ENCODE peak calls at places on chromosome 6, in seven cellular contexts. F is stomach, W is ovary, Z is A549, M is transverse colon, G is HepG2, B is K562. J is an unnamed sample.

GRCh38 chr6:35489995-35490791 is 6.7 kb downstream of the TEAD3 start:
- DNase-seq in F (no peak), W (peak; percentile 92), Z (no peak), M (peak; percentile 81), G (no peak), B (peak; percentile 89), J (peak; percentile 50)

GRCh38 chr6:112043032-112044007 is 10.6 kb upstream of the CCN6 start:
- DNase-seq in F (peak; percentile 84), W (peak; percentile 87), Z (peak; percentile 68), M (peak; percentile 89), G (peak; percentile 86), B (peak; percentile 92), J (peak; percentile 94)

GRCh38 chr6:138724015-138724414 is 49.6 kb upstream of the CCDC28A start:
- DNase-seq in F (peak; percentile 28), W (no peak), Z (no peak), M (peak; percentile 16), G (peak; percentile 53), B (no peak), J (no peak)

GRCh38 chr6:17684134-17684533 is 22.6 kb downstream of the NUP153 start:
- DNase-seq in F (no peak), W (no peak), Z (no peak), M (no peak), G (no peak), B (no peak), J (no peak)

GRCh38 chr6:113855500-113856010 is 1.6 kb upstream of the MARCKS start:
- DNase-seq in F (no peak), W (peak; percentile 55), Z (peak; percentile 7), M (peak; percentile 28), G (no peak), B (no peak), J (peak; percentile 74)

GRCh38 chr6:161850572-161850971 is 576.7 kb upstream of the AGPAT4 start:
- DNase-seq in F (no peak), W (no peak), Z (no peak), M (no peak), G (no peak), B (no peak), J (no peak)

GRCh38 chr6:122381494-122382083 is 17.9 kb upstream of the HSF2 start:
- DNase-seq in F (peak; percentile 62), W (peak; percentile 49), Z (peak; percentile 25), M (peak; percentile 49), G (peak; percentile 69), B (peak; percentile 56), J (peak; percentile 58)

GRCh38 chr6:149218471-149218870 is 99.0 kb upstream of the TAB2 start:
- DNase-seq in F (no peak), W (no peak), Z (no peak), M (no peak), G (no peak), B (no peak), J (no peak)

GRCh38 chr6:127146935-127147334 is 28.5 kb downstream of the RSPO3 start:
- DNase-seq in F (no peak), W (no peak), Z (no peak), M (no peak), G (no peak), B (no peak), J (no peak)

GRCh38 chr6:35496851-35497570 is at the start of gene TEAD3:
- DNase-seq in F (peak; percentile 69), W (peak; percentile 87), Z (peak; percentile 63), M (peak; percentile 74), G (peak; percentile 69), B (peak; percentile 98), J (peak; percentile 95)

GRCh38 chr6:3456794-3457709 is at the start of gene SLC22A23:
- DNase-seq in F (peak; percentile 84), W (peak; percentile 77), Z (peak; percentile 79), M (peak; percentile 85), G (peak; percentile 56), B (peak; percentile 99), J (peak; percentile 78)

GRCh38 chr6:118586741-118587485 is 38.8 kb downstream of the PLN start:
- DNase-seq in F (no peak), W (no peak), Z (no peak), M (no peak), G (no peak), B (no peak), J (no peak)

GRCh38 chr6:148500402-148500801 is 157.8 kb downstream of the SASH1 start:
- DNase-seq in F (no peak), W (no peak), Z (no peak), M (no peak), G (no peak), B (no peak), J (no peak)

GRCh38 chr6:154507209-154507898 is 3.1 kb downstream of the CNKSR3 start:
- DNase-seq in F (no peak), W (no peak), Z (no peak), M (no peak), G (peak; percentile 60), B (no peak), J (no peak)

GRCh38 chr6:158798311-158798710 is 20.9 kb downstream of the EZR start:
- DNase-seq in F (peak; percentile 19), W (no peak), Z (no peak), M (peak; percentile 20), G (no peak), B (no peak), J (peak; percentile 20)

GRCh38 chr6:155155787-155156447 is 107.9 kb upstream of the CLDN20 start:
- DNase-seq in F (no peak), W (no peak), Z (no peak), M (no peak), G (peak; percentile 56), B (no peak), J (no peak)

GRCh38 chr6:149940673-149940984 is 1.2 kb upstream of the ULBP2 start:
- DNase-seq in F (no peak), W (no peak), Z (no peak), M (no peak), G (no peak), B (no peak), J (no peak)

DNA sequence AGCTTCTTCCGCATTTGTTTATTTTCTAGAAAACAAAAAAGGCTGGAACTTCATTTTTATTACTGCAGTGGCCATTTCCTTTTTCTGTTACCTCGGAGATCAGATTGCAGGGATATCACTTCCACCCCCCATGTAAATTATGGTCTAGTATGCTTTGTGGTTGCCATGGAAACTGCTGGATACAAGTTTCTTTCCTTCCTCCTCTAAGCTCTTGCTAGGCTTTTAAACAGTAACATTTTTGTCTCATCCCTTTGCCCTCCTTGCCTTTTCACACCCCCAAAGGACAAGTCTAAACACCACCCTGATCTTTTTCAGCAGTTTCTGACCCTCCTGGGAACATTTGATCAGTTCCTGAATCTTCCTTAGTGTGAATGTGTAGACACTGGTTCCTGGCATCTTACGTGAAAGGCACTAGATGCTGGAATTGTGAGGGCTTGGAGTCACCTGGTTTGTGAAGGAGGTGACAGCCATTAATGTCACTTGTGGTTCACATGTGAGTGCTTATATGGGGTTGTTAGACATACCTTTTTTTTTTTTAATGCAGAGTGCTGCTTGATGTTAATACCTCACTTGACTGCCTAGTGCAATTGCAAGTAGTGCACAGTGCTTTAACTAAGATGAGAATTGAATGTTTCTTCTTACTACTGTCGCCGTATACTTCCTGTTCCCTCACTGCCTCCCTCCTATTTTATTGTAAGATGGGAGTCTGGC is 181.6 kb downstream of the JARID2 start:
- DNase-seq in F (no peak), W (no peak), Z (no peak), M (no peak), G (no peak), B (no peak), J (no peak)
- TF ChIP-seq EP300 in F (no peak), W (no peak), Z (no peak), M (no peak), G (no peak), B (no peak), J (no peak)

GRCh38 chr6:116087437-116088027 is 13.1 kb upstream of the NT5DC1 start:
- DNase-seq in F (no peak), W (no peak), Z (no peak), M (no peak), G (no peak), B (no peak), J (no peak)
- TF ChIP-seq EP300 in F (no peak), W (no peak), Z (no peak), M (no peak), G (no peak), B (no peak), J (no peak)

GRCh38 chr6:42010909-42011308 is 39.4 kb upstream of the TAF8 start:
- DNase-seq in F (no peak), W (no peak), Z (no peak), M (no peak), G (no peak), B (no peak), J (no peak)

GRCh38 chr6:42009844-42010184 is 40.5 kb upstream of the TAF8 start:
- DNase-seq in F (no peak), W (no peak), Z (no peak), M (no peak), G (no peak), B (peak; percentile 24), J (no peak)

GRCh38 chr6:42007753-42008528 is 42.4 kb upstream of the TAF8 start:
- DNase-seq in F (no peak), W (no peak), Z (no peak), M (no peak), G (no peak), B (no peak), J (no peak)

GRCh38 chr6:42010185-42010872 is 40.0 kb upstream of the TAF8 start:
- DNase-seq in F (peak; percentile 21), W (no peak), Z (no peak), M (no peak), G (no peak), B (peak; percentile 74), J (no peak)

DNA sequence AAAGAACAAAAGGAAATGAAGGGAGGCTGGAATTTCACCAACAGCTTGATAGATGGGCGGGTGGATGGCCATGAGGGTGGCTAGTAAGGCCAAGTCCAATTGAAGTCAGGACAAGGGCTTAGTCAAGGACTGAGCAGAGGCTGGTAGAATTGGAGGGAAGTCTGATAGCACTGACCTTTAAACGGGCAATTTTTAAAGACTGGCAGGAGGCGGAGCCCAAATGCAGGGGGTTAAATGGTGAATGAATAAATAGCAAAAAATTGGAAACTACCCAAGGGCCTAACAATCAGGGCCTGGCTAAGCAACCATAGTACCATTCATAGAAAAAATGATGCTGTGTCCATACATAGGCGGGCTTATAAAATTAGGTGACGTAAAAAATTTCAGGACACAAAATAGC is 43.0 kb upstream of the TAF8 start:
- DNase-seq in F (no peak), W (no peak), Z (no peak), M (no peak), G (no peak), B (no peak), J (no peak)
- TF ChIP-seq EP300 in F (no peak), W (no peak), Z (no peak), M (no peak), G (no peak), B (no peak), J (no peak)

GRCh38 chr6:44104661-44105060 is 22.6 kb downstream of the MRPL14 start:
- DNase-seq in F (no peak), W (no peak), Z (no peak), M (no peak), G (no peak), B (no peak), J (peak; percentile 68)

GRCh38 chr6:44102527-44102926 is 24.7 kb downstream of the MRPL14 start:
- DNase-seq in F (no peak), W (no peak), Z (no peak), M (no peak), G (no peak), B (no peak), J (no peak)

GRCh38 chr6:44100088-44100550 is 27.1 kb downstream of the MRPL14 start:
- DNase-seq in F (peak; percentile 59), W (no peak), Z (peak; percentile 38), M (no peak), G (peak; percentile 69), B (peak; percentile 50), J (no peak)

GRCh38 chr6:44099192-44099591 is 28.1 kb downstream of the MRPL14 start:
- DNase-seq in F (no peak), W (no peak), Z (no peak), M (no peak), G (peak; percentile 70), B (no peak), J (no peak)

GRCh38 chr6:44101832-44102231 is 25.4 kb downstream of the MRPL14 start:
- DNase-seq in F (no peak), W (no peak), Z (no peak), M (no peak), G (no peak), B (no peak), J (no peak)
- TF ChIP-seq EP300 in F (no peak), W (no peak), Z (no peak), M (no peak), G (no peak), B (no peak), J (no peak)

J was measured in upper lobe of left lung.